ENCODE peak calls at places on chromosomes 5 and 9, in ten cellular contexts. One of them, this sample, is unnamed.

GRCh38 chr5:139676951-139677367 is 28.8 kb downstream of the CXXC5 start:
- DNase-seq in non-pigmented ciliary epithelial cell: no peak
- DNase-seq in endothelial cell: no peak
- DNase-seq in GM04504: no peak
- DNase-seq in AG09319: no peak
- DNase-seq in mesenteric fat pad: no peak
- DNase-seq in AG20443: no peak
- DNase-seq in GDM1: no peak
- DNase-seq in cardiac fibroblast: no peak
- DNase-seq in stimulated activated CD4-positive, alpha-beta T cell treated with anti-CD3 and anti-CD28 coated beads, Interleukin-4, amount 100 ng/mL, for 4 hours: no peak
- DNase-seq in this sample: no peak

GRCh38 chr9:21777701-21778100 is 24.7 kb upstream of the MTAP start:
- DNase-seq in non-pigmented ciliary epithelial cell: no peak
- DNase-seq in endothelial cell: no peak
- DNase-seq in GM04504: peak
- DNase-seq in AG09319: peak
- DNase-seq in mesenteric fat pad: no peak
- DNase-seq in AG20443: peak
- DNase-seq in GDM1: no peak
- DNase-seq in cardiac fibroblast: peak
- DNase-seq in stimulated activated CD4-positive, alpha-beta T cell treated with anti-CD3 and anti-CD28 coated beads, Interleukin-4, amount 100 ng/mL, for 4 hours: no peak
- DNase-seq in this sample: no peak

GRCh38 chr5:17219006-17219422 is 1.6 kb downstream of the BASP1 start:
- DNase-seq in non-pigmented ciliary epithelial cell: no peak
- DNase-seq in endothelial cell: peak
- DNase-seq in GM04504: no peak
- DNase-seq in AG09319: no peak
- DNase-seq in mesenteric fat pad: no peak
- DNase-seq in AG20443: peak
- DNase-seq in GDM1: no peak
- DNase-seq in cardiac fibroblast: peak
- DNase-seq in stimulated activated CD4-positive, alpha-beta T cell treated with anti-CD3 and anti-CD28 coated beads, Interleukin-4, amount 100 ng/mL, for 4 hours: no peak
- DNase-seq in this sample: no peak

GRCh38 chr5:3201941-3202340 is 393.7 kb upstream of the IRX1 start:
- DNase-seq in non-pigmented ciliary epithelial cell: no peak
- DNase-seq in endothelial cell: no peak
- DNase-seq in GM04504: no peak
- DNase-seq in AG09319: no peak
- DNase-seq in mesenteric fat pad: peak
- DNase-seq in AG20443: no peak
- DNase-seq in GDM1: no peak
- DNase-seq in cardiac fibroblast: no peak
- DNase-seq in stimulated activated CD4-positive, alpha-beta T cell treated with anti-CD3 and anti-CD28 coated beads, Interleukin-4, amount 100 ng/mL, for 4 hours: no peak
- DNase-seq in this sample: no peak

GRCh38 chr9:100087218-100087617 is 11.6 kb downstream of the ERP44 start:
- DNase-seq in non-pigmented ciliary epithelial cell: peak
- DNase-seq in endothelial cell: no peak
- DNase-seq in GM04504: no peak
- DNase-seq in AG09319: no peak
- DNase-seq in mesenteric fat pad: no peak
- DNase-seq in AG20443: no peak
- DNase-seq in GDM1: no peak
- DNase-seq in cardiac fibroblast: peak
- DNase-seq in stimulated activated CD4-positive, alpha-beta T cell treated with anti-CD3 and anti-CD28 coated beads, Interleukin-4, amount 100 ng/mL, for 4 hours: no peak
- DNase-seq in this sample: no peak

GRCh38 chr9:136833381-136834142 is 8.7 kb upstream of the AJM1 start:
- DNase-seq in non-pigmented ciliary epithelial cell: no peak
- DNase-seq in endothelial cell: no peak
- DNase-seq in GM04504: no peak
- DNase-seq in AG09319: no peak
- DNase-seq in mesenteric fat pad: no peak
- DNase-seq in AG20443: no peak
- DNase-seq in GDM1: no peak
- DNase-seq in cardiac fibroblast: no peak
- DNase-seq in stimulated activated CD4-positive, alpha-beta T cell treated with anti-CD3 and anti-CD28 coated beads, Interleukin-4, amount 100 ng/mL, for 4 hours: no peak
- DNase-seq in this sample: no peak

GRCh38 chr9:110192531-110193326 is 15.2 kb downstream of the C9orf152 start:
- DNase-seq in non-pigmented ciliary epithelial cell: peak
- DNase-seq in endothelial cell: no peak
- DNase-seq in GM04504: peak
- DNase-seq in AG09319: peak
- DNase-seq in mesenteric fat pad: no peak
- DNase-seq in AG20443: peak
- DNase-seq in GDM1: no peak
- DNase-seq in cardiac fibroblast: peak
- DNase-seq in stimulated activated CD4-positive, alpha-beta T cell treated with anti-CD3 and anti-CD28 coated beads, Interleukin-4, amount 100 ng/mL, for 4 hours: no peak
- DNase-seq in this sample: peak

GRCh38 chr5:134749415-134749814 is 9.2 kb upstream of the DDX46 start:
- DNase-seq in non-pigmented ciliary epithelial cell: no peak
- DNase-seq in endothelial cell: no peak
- DNase-seq in GM04504: no peak
- DNase-seq in AG09319: no peak
- DNase-seq in mesenteric fat pad: no peak
- DNase-seq in AG20443: no peak
- DNase-seq in GDM1: no peak
- DNase-seq in cardiac fibroblast: no peak
- DNase-seq in stimulated activated CD4-positive, alpha-beta T cell treated with anti-CD3 and anti-CD28 coated beads, Interleukin-4, amount 100 ng/mL, for 4 hours: no peak
- DNase-seq in this sample: no peak

GRCh38 chr9:86885232-86885631 is 62.1 kb downstream of the GAS1 start:
- DNase-seq in non-pigmented ciliary epithelial cell: no peak
- DNase-seq in endothelial cell: no peak
- DNase-seq in GM04504: no peak
- DNase-seq in AG09319: no peak
- DNase-seq in mesenteric fat pad: no peak
- DNase-seq in AG20443: no peak
- DNase-seq in GDM1: no peak
- DNase-seq in cardiac fibroblast: no peak
- DNase-seq in stimulated activated CD4-positive, alpha-beta T cell treated with anti-CD3 and anti-CD28 coated beads, Interleukin-4, amount 100 ng/mL, for 4 hours: no peak
- DNase-seq in this sample: no peak

GRCh38 chr9:120175031-120175430 is 404.9 kb downstream of the CDK5RAP2 start:
- DNase-seq in non-pigmented ciliary epithelial cell: no peak
- DNase-seq in endothelial cell: no peak
- DNase-seq in GM04504: no peak
- DNase-seq in AG09319: no peak
- DNase-seq in mesenteric fat pad: no peak
- DNase-seq in AG20443: no peak
- DNase-seq in GDM1: no peak
- DNase-seq in cardiac fibroblast: no peak
- DNase-seq in stimulated activated CD4-positive, alpha-beta T cell treated with anti-CD3 and anti-CD28 coated beads, Interleukin-4, amount 100 ng/mL, for 4 hours: no peak
- DNase-seq in this sample: no peak

GRCh38 chr5:173768267-173768806 is 119.8 kb upstream of the CPEB4 start:
- DNase-seq in non-pigmented ciliary epithelial cell: no peak
- DNase-seq in endothelial cell: no peak
- DNase-seq in GM04504: no peak
- DNase-seq in AG09319: no peak
- DNase-seq in mesenteric fat pad: no peak
- DNase-seq in AG20443: no peak
- DNase-seq in GDM1: no peak
- DNase-seq in cardiac fibroblast: no peak
- DNase-seq in stimulated activated CD4-positive, alpha-beta T cell treated with anti-CD3 and anti-CD28 coated beads, Interleukin-4, amount 100 ng/mL, for 4 hours: no peak
- DNase-seq in this sample: no peak

GRCh38 chr5:78509884-78510769 is 138.4 kb downstream of the LHFPL2 start:
- DNase-seq in non-pigmented ciliary epithelial cell: no peak
- DNase-seq in endothelial cell: peak
- DNase-seq in GM04504: no peak
- DNase-seq in AG09319: no peak
- DNase-seq in mesenteric fat pad: peak
- DNase-seq in AG20443: peak
- DNase-seq in GDM1: peak
- DNase-seq in cardiac fibroblast: peak
- DNase-seq in stimulated activated CD4-positive, alpha-beta T cell treated with anti-CD3 and anti-CD28 coated beads, Interleukin-4, amount 100 ng/mL, for 4 hours: peak
- DNase-seq in this sample: no peak

GRCh38 chr5:138461343-138462125 is 3.7 kb upstream of the EGR1 start:
- DNase-seq in non-pigmented ciliary epithelial cell: no peak
- DNase-seq in endothelial cell: no peak
- DNase-seq in GM04504: peak
- DNase-seq in AG09319: peak
- DNase-seq in mesenteric fat pad: no peak
- DNase-seq in AG20443: peak
- DNase-seq in GDM1: no peak
- DNase-seq in cardiac fibroblast: peak
- DNase-seq in stimulated activated CD4-positive, alpha-beta T cell treated with anti-CD3 and anti-CD28 coated beads, Interleukin-4, amount 100 ng/mL, for 4 hours: no peak
- DNase-seq in this sample: peak

GRCh38 chr9:125397736-125398135 is 136.1 kb downstream of the GAPVD1 start:
- DNase-seq in non-pigmented ciliary epithelial cell: no peak
- DNase-seq in endothelial cell: no peak
- DNase-seq in GM04504: no peak
- DNase-seq in AG09319: no peak
- DNase-seq in mesenteric fat pad: no peak
- DNase-seq in AG20443: peak
- DNase-seq in GDM1: no peak
- DNase-seq in cardiac fibroblast: no peak
- DNase-seq in stimulated activated CD4-positive, alpha-beta T cell treated with anti-CD3 and anti-CD28 coated beads, Interleukin-4, amount 100 ng/mL, for 4 hours: no peak
- DNase-seq in this sample: no peak

GRCh38 chr5:176402684-176403083 is 13.7 kb downstream of the CLTB start:
- DNase-seq in non-pigmented ciliary epithelial cell: no peak
- DNase-seq in endothelial cell: no peak
- DNase-seq in GM04504: no peak
- DNase-seq in AG09319: no peak
- DNase-seq in mesenteric fat pad: no peak
- DNase-seq in AG20443: no peak
- DNase-seq in GDM1: no peak
- DNase-seq in cardiac fibroblast: no peak
- DNase-seq in stimulated activated CD4-positive, alpha-beta T cell treated with anti-CD3 and anti-CD28 coated beads, Interleukin-4, amount 100 ng/mL, for 4 hours: no peak
- DNase-seq in this sample: no peak

GRCh38 chr9:21904371-21904770 is 89.8 kb downstream of the CDKN2A start:
- DNase-seq in non-pigmented ciliary epithelial cell: no peak
- DNase-seq in endothelial cell: no peak
- DNase-seq in GM04504: peak
- DNase-seq in AG09319: no peak
- DNase-seq in mesenteric fat pad: no peak
- DNase-seq in AG20443: peak
- DNase-seq in GDM1: no peak
- DNase-seq in cardiac fibroblast: peak
- DNase-seq in stimulated activated CD4-positive, alpha-beta T cell treated with anti-CD3 and anti-CD28 coated beads, Interleukin-4, amount 100 ng/mL, for 4 hours: no peak
- DNase-seq in this sample: peak

GRCh38 chr9:79902937-79903600 is 331.3 kb downstream of the TLE4 start:
- DNase-seq in non-pigmented ciliary epithelial cell: no peak
- DNase-seq in endothelial cell: no peak
- DNase-seq in GM04504: no peak
- DNase-seq in AG09319: no peak
- DNase-seq in mesenteric fat pad: no peak
- DNase-seq in AG20443: no peak
- DNase-seq in GDM1: no peak
- DNase-seq in cardiac fibroblast: no peak
- DNase-seq in stimulated activated CD4-positive, alpha-beta T cell treated with anti-CD3 and anti-CD28 coated beads, Interleukin-4, amount 100 ng/mL, for 4 hours: no peak
- DNase-seq in this sample: no peak

GRCh38 chr5:132059696-132060500 is 557 bp upstream of the IL3 start:
- DNase-seq in non-pigmented ciliary epithelial cell: no peak
- DNase-seq in endothelial cell: no peak
- DNase-seq in GM04504: no peak
- DNase-seq in AG09319: no peak
- DNase-seq in mesenteric fat pad: peak
- DNase-seq in AG20443: no peak
- DNase-seq in GDM1: no peak
- DNase-seq in cardiac fibroblast: no peak
- DNase-seq in stimulated activated CD4-positive, alpha-beta T cell treated with anti-CD3 and anti-CD28 coated beads, Interleukin-4, amount 100 ng/mL, for 4 hours: no peak
- DNase-seq in this sample: no peak

GRCh38 chr9:78871452-78872331 is 574.8 kb downstream of the PSAT1 start:
- DNase-seq in non-pigmented ciliary epithelial cell: peak
- DNase-seq in endothelial cell: no peak
- DNase-seq in GM04504: peak
- DNase-seq in AG09319: peak
- DNase-seq in mesenteric fat pad: no peak
- DNase-seq in AG20443: peak
- DNase-seq in GDM1: no peak
- DNase-seq in cardiac fibroblast: peak
- DNase-seq in stimulated activated CD4-positive, alpha-beta T cell treated with anti-CD3 and anti-CD28 coated beads, Interleukin-4, amount 100 ng/mL, for 4 hours: no peak
- DNase-seq in this sample: no peak

GRCh38 chr9:21434202-21435014 is 5.8 kb upstream of the IFNA1 start:
- DNase-seq in non-pigmented ciliary epithelial cell: peak
- DNase-seq in endothelial cell: peak
- DNase-seq in GM04504: peak
- DNase-seq in AG09319: peak
- DNase-seq in mesenteric fat pad: no peak
- DNase-seq in AG20443: peak
- DNase-seq in GDM1: peak
- DNase-seq in cardiac fibroblast: peak
- DNase-seq in stimulated activated CD4-positive, alpha-beta T cell treated with anti-CD3 and anti-CD28 coated beads, Interleukin-4, amount 100 ng/mL, for 4 hours: peak
- DNase-seq in this sample: peak

GRCh38 chr9:134226221-134226930 is 62.0 kb upstream of the RNU6ATAC start:
- DNase-seq in non-pigmented ciliary epithelial cell: no peak
- DNase-seq in endothelial cell: no peak
- DNase-seq in GM04504: no peak
- DNase-seq in AG09319: peak
- DNase-seq in mesenteric fat pad: no peak
- DNase-seq in AG20443: peak
- DNase-seq in GDM1: no peak
- DNase-seq in cardiac fibroblast: peak
- DNase-seq in stimulated activated CD4-positive, alpha-beta T cell treated with anti-CD3 and anti-CD28 coated beads, Interleukin-4, amount 100 ng/mL, for 4 hours: no peak
- DNase-seq in this sample: no peak

GRCh38 chr5:139690385-139691274 is 42.5 kb downstream of the CXXC5 start:
- DNase-seq in non-pigmented ciliary epithelial cell: no peak
- DNase-seq in endothelial cell: no peak
- DNase-seq in GM04504: no peak
- DNase-seq in AG09319: no peak
- DNase-seq in mesenteric fat pad: no peak
- DNase-seq in AG20443: peak
- DNase-seq in GDM1: no peak
- DNase-seq in cardiac fibroblast: peak
- DNase-seq in stimulated activated CD4-positive, alpha-beta T cell treated with anti-CD3 and anti-CD28 coated beads, Interleukin-4, amount 100 ng/mL, for 4 hours: no peak
- DNase-seq in this sample: peak

GRCh38 chr9:116935149-116935897 is 248.2 kb downstream of the TRIM32 start:
- DNase-seq in non-pigmented ciliary epithelial cell: no peak
- DNase-seq in endothelial cell: no peak
- DNase-seq in GM04504: no peak
- DNase-seq in AG09319: no peak
- DNase-seq in mesenteric fat pad: no peak
- DNase-seq in AG20443: no peak
- DNase-seq in GDM1: no peak
- DNase-seq in cardiac fibroblast: no peak
- DNase-seq in stimulated activated CD4-positive, alpha-beta T cell treated with anti-CD3 and anti-CD28 coated beads, Interleukin-4, amount 100 ng/mL, for 4 hours: no peak
- DNase-seq in this sample: no peak

GRCh38 chr5:85545129-85545528 is 1072.6 kb upstream of the COX7C start:
- DNase-seq in non-pigmented ciliary epithelial cell: no peak
- DNase-seq in endothelial cell: no peak
- DNase-seq in GM04504: no peak
- DNase-seq in AG09319: no peak
- DNase-seq in mesenteric fat pad: no peak
- DNase-seq in AG20443: no peak
- DNase-seq in GDM1: no peak
- DNase-seq in cardiac fibroblast: no peak
- DNase-seq in stimulated activated CD4-positive, alpha-beta T cell treated with anti-CD3 and anti-CD28 coated beads, Interleukin-4, amount 100 ng/mL, for 4 hours: no peak
- DNase-seq in this sample: no peak

GRCh38 chr5:34703767-34704324 is 47.7 kb downstream of the RAI14 start:
- DNase-seq in non-pigmented ciliary epithelial cell: no peak
- DNase-seq in endothelial cell: no peak
- DNase-seq in GM04504: no peak
- DNase-seq in AG09319: no peak
- DNase-seq in mesenteric fat pad: no peak
- DNase-seq in AG20443: no peak
- DNase-seq in GDM1: no peak
- DNase-seq in cardiac fibroblast: no peak
- DNase-seq in stimulated activated CD4-positive, alpha-beta T cell treated with anti-CD3 and anti-CD28 coated beads, Interleukin-4, amount 100 ng/mL, for 4 hours: no peak
- DNase-seq in this sample: no peak

GRCh38 chr9:22447607-22448305 is 1.1 kb downstream of the DMRTA1 start:
- DNase-seq in non-pigmented ciliary epithelial cell: no peak
- DNase-seq in endothelial cell: no peak
- DNase-seq in GM04504: no peak
- DNase-seq in AG09319: no peak
- DNase-seq in mesenteric fat pad: no peak
- DNase-seq in AG20443: no peak
- DNase-seq in GDM1: no peak
- DNase-seq in cardiac fibroblast: no peak
- DNase-seq in stimulated activated CD4-positive, alpha-beta T cell treated with anti-CD3 and anti-CD28 coated beads, Interleukin-4, amount 100 ng/mL, for 4 hours: no peak
- DNase-seq in this sample: no peak

GRCh38 chr9:76687861-76688374 is 76.3 kb upstream of the PCA3 start:
- DNase-seq in non-pigmented ciliary epithelial cell: peak
- DNase-seq in endothelial cell: no peak
- DNase-seq in GM04504: peak
- DNase-seq in AG09319: peak
- DNase-seq in mesenteric fat pad: no peak
- DNase-seq in AG20443: peak
- DNase-seq in GDM1: no peak
- DNase-seq in cardiac fibroblast: peak
- DNase-seq in stimulated activated CD4-positive, alpha-beta T cell treated with anti-CD3 and anti-CD28 coated beads, Interleukin-4, amount 100 ng/mL, for 4 hours: no peak
- DNase-seq in this sample: peak